ENCODE peak calls at places on chromosome 5, in eight cellular contexts. N is pancreas; F is fibroblast of lung; K is heart left ventricle; Y is AG04450; G is vagina; C is HepG2; V is CD8-positive, alpha-beta memory T cell. O is an unnamed sample.
A peak's percentile ranks its signal among the peaks of the same experiment; 100 is the strongest.

GRCh38 chr5:36202521-36202961 is 39.2 kb downstream of the NADK2 start:
- DNase-seq in N (no peak), F (peak; percentile 48), K (no peak), Y (no peak), G (no peak), C (no peak), V (no peak), O (no peak)

GRCh38 chr5:74953961-74954720 is 88.0 kb upstream of the FAM169A start:
- DNase-seq in N (no peak), F (peak; percentile 28), K (no peak), Y (no peak), G (no peak), C (peak; percentile 94), V (no peak), O (no peak)

GRCh38 chr5:160315968-160316367 is 3.6 kb upstream of the CCNJL start:
- DNase-seq in N (no peak), F (no peak), K (no peak), Y (peak; percentile 32), G (no peak), C (peak; percentile 85), V (no peak), O (peak; percentile 69)

GRCh38 chr5:130808691-130809090 is 356.4 kb downstream of the HINT1 start:
- DNase-seq in N (no peak), F (no peak), K (no peak), Y (no peak), G (no peak), C (no peak), V (no peak), O (no peak)

GRCh38 chr5:40166757-40167156 is 513.0 kb upstream of the PTGER4 start:
- DNase-seq in N (no peak), F (peak; percentile 39), K (no peak), Y (no peak), G (no peak), C (no peak), V (no peak), O (no peak)

GRCh38 chr5:42487821-42488220 is 64.6 kb downstream of the GHR start:
- DNase-seq in N (no peak), F (no peak), K (no peak), Y (no peak), G (no peak), C (no peak), V (no peak), O (no peak)

GRCh38 chr5:78504726-78505431 is 143.7 kb downstream of the LHFPL2 start:
- DNase-seq in N (peak; percentile 71), F (peak; percentile 100), K (peak; percentile 86), Y (peak; percentile 99), G (no peak), C (no peak), V (no peak), O (peak; percentile 97)

GRCh38 chr5:6780802-6781391 is 67.7 kb downstream of the TENT4A start:
- DNase-seq in N (no peak), F (no peak), K (no peak), Y (no peak), G (no peak), C (peak; percentile 16), V (no peak), O (no peak)

GRCh38 chr5:44536650-44537260 is 147.5 kb upstream of the FGF10 start:
- DNase-seq in N (no peak), F (peak; percentile 65), K (no peak), Y (no peak), G (no peak), C (peak; percentile 25), V (no peak), O (no peak)

GRCh38 chr5:99724732-99725131 is 795.9 kb upstream of the CHD1 start:
- DNase-seq in N (no peak), F (no peak), K (no peak), Y (no peak), G (no peak), C (no peak), V (no peak), O (no peak)

GRCh38 chr5:10283927-10284635 is 23.6 kb downstream of the CMBL start:
- DNase-seq in N (peak; percentile 94), F (peak; percentile 78), K (peak; percentile 91), Y (no peak), G (no peak), C (peak; percentile 55), V (peak; percentile 78), O (no peak)

DNA sequence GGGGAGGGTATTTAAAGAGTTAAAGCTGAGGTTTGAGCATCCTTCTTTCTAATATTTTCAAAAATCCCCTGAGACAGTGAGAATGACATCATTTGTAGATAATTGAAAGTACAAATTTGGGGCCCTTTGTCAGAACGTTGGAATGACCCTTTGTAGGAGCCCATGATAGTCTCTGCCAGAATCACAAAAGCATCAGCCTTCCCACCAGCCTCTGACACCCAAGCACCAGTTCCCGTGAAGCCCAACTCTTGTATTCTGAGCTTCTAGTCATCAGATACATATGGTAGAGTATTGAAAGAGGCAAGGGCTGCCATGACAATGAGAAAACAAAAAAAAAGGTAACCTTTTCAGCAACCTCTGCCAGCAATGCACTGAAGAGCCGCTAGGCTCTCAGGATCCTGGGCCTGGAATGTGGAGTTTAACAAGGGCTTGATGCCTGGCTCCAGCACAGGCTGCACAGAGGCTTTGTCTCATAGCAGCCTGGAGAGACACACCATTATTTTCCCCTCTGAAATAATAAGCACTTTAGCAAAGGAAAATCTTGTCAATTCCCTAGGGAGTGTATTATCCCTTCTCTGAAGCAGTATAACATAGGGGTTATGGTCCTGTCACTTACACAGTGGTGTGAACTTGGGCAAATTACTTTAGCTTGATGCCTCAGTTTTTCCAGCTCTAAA is 114.4 kb downstream of the ZNF608 start:
- DNase-seq in N (no peak), F (no peak), K (no peak), Y (no peak), G (no peak), C (no peak), V (no peak), O (no peak)
- H3K27ac ChIP-seq in N (no peak overlapping the region), F (no peak overlapping the region), K (no peak overlapping the region), Y (no peak overlapping the region), G (no peak overlapping the region), C (no peak overlapping the region), V (no peak overlapping the region), O (no peak overlapping the region)

GRCh38 chr5:80083115-80083890 is 48.2 kb downstream of the THBS4 start:
- DNase-seq in N (no peak), F (peak; percentile 76), K (no peak), Y (peak; percentile 29), G (no peak), C (peak; percentile 54), V (no peak), O (peak; percentile 12)
- H3K27ac ChIP-seq in N (peak overlapping the region; percentile 6), F (no peak overlapping the region), K (peak overlapping the region; percentile 57), Y (no peak overlapping the region), G (peak overlapping the region; percentile 66), C (no peak overlapping the region), V (no peak overlapping the region), O (no peak overlapping the region)

GRCh38 chr5:172721455-172722308 is 49.3 kb downstream of the DUSP1 start:
- DNase-seq in N (peak; percentile 40), F (peak; percentile 86), K (peak; percentile 23), Y (no peak), G (no peak), C (no peak), V (no peak), O (no peak)
- H3K27ac ChIP-seq in N (no peak overlapping the region), F (no peak overlapping the region), K (peak overlapping the region; percentile 74), Y (no peak overlapping the region), G (peak overlapping the region; percentile 40), C (no peak overlapping the region), V (no peak overlapping the region), O (no peak overlapping the region)

GRCh38 chr5:80093796-80094195 is 58.6 kb downstream of the THBS4 start:
- DNase-seq in N (no peak), F (no peak), K (no peak), Y (no peak), G (no peak), C (peak; percentile 91), V (no peak), O (no peak)
- H3K27ac ChIP-seq in N (peak overlapping the region; percentile 55), F (no peak overlapping the region), K (no peak overlapping the region), Y (no peak overlapping the region), G (no peak overlapping the region), C (peak overlapping the region; percentile 68), V (no peak overlapping the region), O (no peak overlapping the region)

GRCh38 chr5:168313596-168314204 is 22.3 kb downstream of the WWC1 start:
- DNase-seq in N (no peak), F (no peak), K (no peak), Y (no peak), G (no peak), C (no peak), V (no peak), O (no peak)
- H3K27ac ChIP-seq in N (peak overlapping the region; percentile 88), F (no peak overlapping the region), K (no peak overlapping the region), Y (no peak overlapping the region), G (no peak overlapping the region), C (peak overlapping the region; percentile 27), V (no peak overlapping the region), O (peak overlapping the region; percentile 62)

GRCh38 chr5:167792538-167792937 is 498.9 kb upstream of the WWC1 start:
- DNase-seq in N (no peak), F (no peak), K (no peak), Y (no peak), G (no peak), C (no peak), V (no peak), O (no peak)
- H3K27ac ChIP-seq in N (no peak overlapping the region), F (no peak overlapping the region), K (no peak overlapping the region), Y (no peak overlapping the region), G (no peak overlapping the region), C (no peak overlapping the region), V (no peak overlapping the region), O (no peak overlapping the region)

GRCh38 chr5:140240987-140241706 is 61.8 kb downstream of the PFDN1 start:
- DNase-seq in N (peak; percentile 78), F (peak; percentile 90), K (peak; percentile 93), Y (peak; percentile 71), G (no peak), C (peak; percentile 79), V (no peak), O (no peak)
- H3K27ac ChIP-seq in N (peak overlapping the region; percentile 58), F (peak overlapping the region; percentile 20), K (peak overlapping the region; percentile 59), Y (no peak overlapping the region), G (peak overlapping the region; percentile 63), C (peak overlapping the region; percentile 84), V (no peak overlapping the region), O (peak overlapping the region; percentile 80)

DNA sequence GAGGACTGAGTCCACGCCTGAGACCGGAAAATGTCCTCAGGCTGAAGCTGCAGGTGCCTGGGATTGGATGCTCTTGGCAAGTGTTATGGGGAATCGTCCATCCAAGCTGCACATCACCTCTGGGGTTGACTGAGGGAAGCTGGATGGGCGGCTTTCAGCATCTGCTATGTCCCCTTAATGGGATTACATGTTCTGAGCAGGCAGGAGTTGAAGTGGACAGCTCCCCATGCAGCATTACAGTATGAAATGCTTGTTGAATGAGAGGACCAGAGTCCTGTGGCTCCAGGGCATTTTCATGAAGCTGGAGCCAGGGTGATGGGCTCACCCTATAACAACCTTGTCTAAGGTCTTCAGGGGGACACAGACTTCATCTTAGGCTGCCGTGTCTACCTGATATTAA is 270.9 kb downstream of the HSPA4 start:
- DNase-seq in N (no peak), F (no peak), K (no peak), Y (no peak), G (no peak), C (no peak), V (peak; percentile 35), O (no peak)
- H3K27ac ChIP-seq in N (no peak overlapping the region), F (no peak overlapping the region), K (no peak overlapping the region), Y (no peak overlapping the region), G (no peak overlapping the region), C (no peak overlapping the region), V (no peak overlapping the region), O (no peak overlapping the region)

GRCh38 chr5:176533894-176534611 is 3.1 kb downstream of the RNF44 start:
- DNase-seq in N (no peak), F (no peak), K (no peak), Y (no peak), G (no peak), C (peak; percentile 71), V (peak; percentile 71), O (no peak)
- H3K27ac ChIP-seq in N (peak overlapping the region; percentile 93), F (no peak overlapping the region), K (peak overlapping the region; percentile 100), Y (peak overlapping the region; percentile 31), G (peak overlapping the region; percentile 98), C (peak overlapping the region; percentile 26), V (peak overlapping the region; percentile 49), O (peak overlapping the region; percentile 93)